ENCODE peak calls at places on chromosomes 4 and X, in seven cellular contexts. T is activated gamma-delta T cell treated with anti-CD3 and anti-CD28 coated beads, Interleukin-2, amount 50 U/mL, for 16 hours; U is GM19239; S is H54; L is HFF-Myc; M is NCI-H1436; P is A172. J is an unnamed sample.

GRCh38 chrX:73818200-73819116 is 255.5 kb downstream of the CHIC1 start:
- DNase-seq in T (no peak), U (no peak), S (no peak), L (no peak), M (no peak), P (no peak), J (no peak)

GRCh38 chrX:11190745-11191510 is 79.8 kb downstream of the HCCS start:
- DNase-seq in T (no peak), U (no peak), S (no peak), L (no peak), M (peak), P (no peak), J (no peak)

GRCh38 chrX:147912093-147912801 is 528 bp downstream of the FMR1 start:
- DNase-seq in T (no peak), U (no peak), S (peak), L (no peak), M (peak), P (peak), J (peak)

GRCh38 chrX:27966492-27966891 is 14.8 kb downstream of the DCAF8L1 start:
- DNase-seq in T (no peak), U (no peak), S (no peak), L (no peak), M (no peak), P (peak), J (no peak)

GRCh38 chrX:129655547-129656248 is 942 bp upstream of the APLN start:
- DNase-seq in T (no peak), U (no peak), S (no peak), L (no peak), M (peak), P (no peak), J (no peak)

GRCh38 chr4:90816754-90817153 is 689.6 kb downstream of the CCSER1 start:
- DNase-seq in T (no peak), U (no peak), S (no peak), L (no peak), M (no peak), P (no peak), J (no peak)

GRCh38 chrX:84501798-84502628 is at the start of gene HDX:
- DNase-seq in T (peak), U (peak), S (peak), L (peak), M (peak), P (peak), J (peak)

GRCh38 chr4:184453402-184454160 is 20.8 kb downstream of the IRF2 start:
- DNase-seq in T (no peak), U (peak), S (peak), L (peak), M (no peak), P (peak), J (no peak)

GRCh38 chr4:128354205-128354821 is 66.7 kb upstream of the PGRMC2 start:
- DNase-seq in T (no peak), U (no peak), S (peak), L (peak), M (no peak), P (peak), J (no peak)

GRCh38 chrX:32894679-32895078 is 316.7 kb downstream of the DMD start:
- DNase-seq in T (no peak), U (no peak), S (no peak), L (no peak), M (no peak), P (no peak), J (no peak)

GRCh38 chrX:6640727-6641126 is 105.8 kb upstream of the VCX3A start:
- DNase-seq in T (no peak), U (no peak), S (no peak), L (no peak), M (no peak), P (no peak), J (no peak)

GRCh38 chrX:31271615-31272471 is 200.0 kb upstream of the FTHL17 start:
- DNase-seq in T (no peak), U (no peak), S (no peak), L (no peak), M (no peak), P (no peak), J (no peak)

GRCh38 chrX:12997898-12998687 is 23.2 kb downstream of the TMSB4X start:
- DNase-seq in T (no peak), U (no peak), S (no peak), L (no peak), M (no peak), P (no peak), J (no peak)

GRCh38 chr4:15740764-15741404 is 37.2 kb upstream of the CD38 start:
- DNase-seq in T (no peak), U (no peak), S (no peak), L (no peak), M (no peak), P (no peak), J (no peak)

GRCh38 chr4:3287271-3287971 is 5.4 kb upstream of the RGS12 start:
- DNase-seq in T (no peak), U (no peak), S (no peak), L (no peak), M (no peak), P (no peak), J (no peak)

J was measured in left ventricle myocardium inferior.